ENCODE peak calls at places on chromosomes 4 and X, in seven cellular contexts. K is CD8-positive, alpha-beta T cell; U is lower lobe of right lung; P is pancreas; C is IMR-90; A is psoas muscle; Z is HCT116. V is an unnamed sample.

GRCh38 chrX:155235891-155236290 is 19.6 kb downstream of the VBP1 start:
- DNase-seq in U (no peak), Z (no peak), P (no peak), K (no peak), C (no peak), A (no peak), V (no peak)

GRCh38 chr4:185966997-185967775 is 101.8 kb upstream of the TLR3 start:
- DNase-seq in P (no peak), C (no peak), U (no peak), Z (no peak), A (no peak), K (no peak), V (no peak)

GRCh38 chr4:45100936-45101818 is 374.8 kb upstream of the GNPDA2 start:
- DNase-seq in A (no peak), K (no peak), C (no peak), U (no peak), Z (no peak), P (no peak), V (no peak)

GRCh38 chr4:41976775-41977516 is 4.6 kb upstream of the DCAF4L1 start:
- DNase-seq in Z (no peak), P (no peak), U (no peak), A (no peak), K (no peak), C (peak; percentile 2), V (no peak)

GRCh38 chr4:94339779-94340178 is 2.9 kb downstream of the HPGDS start:
- DNase-seq in C (no peak), Z (no peak), K (no peak), P (no peak), A (no peak), U (no peak), V (no peak)

GRCh38 chr4:7623468-7623867 is 188.7 kb upstream of the PSAPL1 start:
- DNase-seq in C (no peak), A (no peak), P (no peak), U (no peak), K (no peak), Z (no peak), V (no peak)

GRCh38 chr4:85866508-85866907 is 391.6 kb downstream of the ARHGAP24 start:
- DNase-seq in A (no peak), K (no peak), U (no peak), P (no peak), C (no peak), Z (no peak), V (no peak)

GRCh38 chr4:80189956-80190671 is 7.2 kb upstream of the PRDM8 start:
- DNase-seq in U (no peak), K (no peak), A (peak; percentile 60), P (peak; percentile 36), C (peak; percentile 68), Z (no peak), V (no peak)

GRCh38 chr4:3318561-3319021 is 25.8 kb downstream of the RGS12 start:
- DNase-seq in A (no peak), K (no peak), C (no peak), U (no peak), P (no peak), Z (no peak), V (no peak)

GRCh38 chrX:85244411-85245210 is 820 bp downstream of the ZNF711 start:
- DNase-seq in U (peak; percentile 36), A (no peak), P (peak; percentile 35), Z (no peak), K (peak; percentile 5), C (peak; percentile 7), V (no peak)

GRCh38 chr4:90061881-90062280 is 65.3 kb upstream of the CCSER1 start:
- DNase-seq in A (no peak), C (no peak), U (no peak), P (no peak), Z (no peak), K (no peak), V (no peak)

GRCh38 chrX:70452143-70452733 is 7.6 kb downstream of the DLG3 start:
- DNase-seq in P (peak; percentile 82), K (peak; percentile 57), A (peak; percentile 74), C (peak; percentile 17), Z (peak; percentile 18), U (peak; percentile 60), V (no peak)

GRCh38 chr4:188550296-188550695 is 411.1 kb downstream of the TRIML1 start:
- DNase-seq in Z (no peak), P (no peak), K (no peak), U (no peak), A (no peak), C (peak; percentile 5), V (no peak)

GRCh38 chr4:179836179-179837075 is 2394.2 kb upstream of the AGA start:
- DNase-seq in Z (no peak), P (no peak), A (no peak), K (no peak), C (peak; percentile 54), U (no peak), V (no peak)

GRCh38 chrX:10329984-10330383 is 173.2 kb downstream of the CLCN4 start:
- DNase-seq in A (no peak), Z (no peak), U (no peak), C (no peak), P (peak; percentile 30), K (no peak), V (no peak)

GRCh38 chrX:10327651-10328050 is 170.9 kb downstream of the CLCN4 start:
- DNase-seq in P (no peak), U (no peak), A (no peak), Z (peak; percentile 34), C (peak; percentile 5), K (no peak), V (no peak)

GRCh38 chrX:10325606-10326005 is 168.8 kb downstream of the CLCN4 start:
- DNase-seq in K (no peak), Z (no peak), C (peak; percentile 62), U (no peak), A (no peak), P (no peak), V (no peak)

DNA sequence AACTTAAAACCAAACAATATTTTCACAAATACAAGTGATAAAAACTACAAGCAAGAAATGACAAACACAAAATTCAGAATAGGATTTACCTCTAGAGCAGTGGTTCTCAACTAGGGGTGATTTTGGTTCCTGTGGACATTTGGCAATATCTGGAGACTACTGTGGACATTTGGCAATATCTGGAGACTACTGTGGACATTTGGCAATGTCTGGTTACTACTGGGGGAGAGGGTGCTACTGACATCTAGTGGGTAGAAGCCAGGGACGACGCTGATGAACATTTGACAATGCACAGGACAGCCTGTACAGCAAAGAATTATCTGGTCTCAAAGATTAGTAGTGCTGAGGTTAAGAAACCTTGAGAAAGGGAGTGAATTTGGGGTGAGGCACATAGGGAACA is 169.8 kb downstream of the CLCN4 start:
- DNase-seq in P (no peak), A (no peak), C (peak; percentile 43), U (no peak), Z (peak; percentile 22), K (no peak), V (no peak)
- TF ChIP-seq CTCF in P (no peak), A (peak; percentile 31), C (peak; percentile 46), U (no peak), Z (peak; percentile 57), K (no peak), V (peak; percentile 25)

GRCh38 chr4:184284742-184285141 is 67.1 kb upstream of the ENPP6 start:
- DNase-seq in K (no peak), A (no peak), C (no peak), P (no peak), U (no peak), Z (no peak), V (no peak)

GRCh38 chr4:184282895-184283654 is 65.4 kb upstream of the ENPP6 start:
- DNase-seq in U (no peak), K (no peak), A (no peak), C (no peak), P (no peak), Z (no peak), V (no peak)

GRCh38 chr4:184283659-184284335 is 66.1 kb upstream of the ENPP6 start:
- DNase-seq in K (no peak), A (no peak), U (no peak), P (peak; percentile 49), Z (no peak), C (no peak), V (no peak)

GRCh38 chr4:184282251-184282713 is 64.6 kb upstream of the ENPP6 start:
- DNase-seq in U (peak; percentile 66), P (no peak), Z (no peak), A (no peak), C (no peak), K (peak; percentile 38), V (peak; percentile 58)

GRCh38 chr4:184284336-184284690 is 66.6 kb upstream of the ENPP6 start:
- DNase-seq in K (no peak), U (no peak), P (no peak), Z (no peak), C (no peak), A (no peak), V (no peak)
- H3K27ac ChIP-seq in K (no peak overlapping the region), U (peak overlapping the region; percentile 60), P (no peak overlapping the region), Z (no peak overlapping the region), C (no peak overlapping the region), A (no peak overlapping the region), V (no peak overlapping the region)

GRCh38 chrX:71617742-71618141 is 569 bp downstream of the CXCR3 start:
- DNase-seq in K (no peak), Z (no peak), C (no peak), A (no peak), U (no peak), P (no peak), V (no peak)

GRCh38 chrX:71615954-71616353 is 2.4 kb downstream of the CXCR3 start:
- DNase-seq in A (no peak), C (no peak), U (no peak), P (no peak), Z (no peak), K (no peak), V (no peak)

GRCh38 chrX:71615056-71615455 is 3.3 kb downstream of the CXCR3 start:
- DNase-seq in A (no peak), Z (no peak), U (no peak), K (no peak), C (no peak), P (no peak), V (no peak)

GRCh38 chrX:71618303-71618721 is at the start of gene CXCR3:
- DNase-seq in P (no peak), Z (no peak), U (peak; percentile 54), A (no peak), C (no peak), K (peak; percentile 60), V (no peak)

GRCh38 chrX:71616672-71617529 is 1.4 kb downstream of the CXCR3 start:
- DNase-seq in U (no peak), Z (no peak), A (no peak), C (no peak), K (peak; percentile 49), P (no peak), V (no peak)
- TF ChIP-seq CTCF in U (no peak), Z (no peak), A (no peak), C (no peak), K (no peak), P (no peak), V (no peak)

GRCh38 chrX:10158279-10158939 is 1.6 kb downstream of the CLCN4 start:
- DNase-seq in Z (no peak), U (no peak), P (peak; percentile 68), C (no peak), K (no peak), A (peak; percentile 75), V (no peak)

GRCh38 chrX:10156199-10157031 is at the start of gene CLCN4:
- DNase-seq in Z (peak; percentile 10), U (peak; percentile 81), C (no peak), K (no peak), P (peak; percentile 82), A (peak; percentile 89), V (peak; percentile 9)

GRCh38 chrX:10157032-10157341 is 212 bp downstream of the CLCN4 start:
- DNase-seq in U (no peak), P (no peak), C (no peak), Z (no peak), K (no peak), A (no peak), V (no peak)

GRCh38 chrX:10159069-10159468 is 2.3 kb downstream of the CLCN4 start:
- DNase-seq in U (no peak), K (no peak), A (no peak), C (no peak), Z (no peak), P (no peak), V (no peak)

GRCh38 chrX:10157545-10157944 is 770 bp downstream of the CLCN4 start:
- DNase-seq in U (no peak), C (peak; percentile 59), A (no peak), P (no peak), Z (no peak), K (no peak), V (peak; percentile 7)
- H3K27ac ChIP-seq in U (no peak overlapping the region), C (no peak overlapping the region), A (peak overlapping the region; percentile 83), P (peak overlapping the region; percentile 66), Z (no peak overlapping the region), K (no peak overlapping the region), V (no peak overlapping the region)